ENCODE peak calls at places on chromosomes 12 and 14, in five cellular contexts. Y is bronchial epithelial cell; M is activated CD8-positive, alpha-beta memory T cell treated with anti-CD3 and anti-CD28 coated beads for 24 hours; C is Right ventricle myocardium superior; U is activated T-helper 1 cell treated with Interleukin-2 at 50 U/mL for 16 hours. P is an unnamed sample.

GRCh38 chr12:115349711-115350110 is 665.7 kb upstream of the TBX3 start:
- DNase-seq in Y (no peak), M (no peak), C (no peak), U (no peak), P (no peak)

GRCh38 chr12:83514372-83514771 is 827.7 kb downstream of the TMTC2 start:
- DNase-seq in Y (peak; percentile 88), M (no peak), C (no peak), U (no peak), P (no peak)

GRCh38 chr14:57962293-57962996 is 96.6 kb upstream of the SLC35F4 start:
- DNase-seq in Y (no peak), M (no peak), C (no peak), U (no peak), P (no peak)

GRCh38 chr14:80202888-80203562 is 8.3 kb downstream of the DIO2 start:
- DNase-seq in Y (peak; percentile 6), M (no peak), C (no peak), U (no peak), P (no peak)

GRCh38 chr14:63287661-63288483 is 30.9 kb downstream of the GPHB5 start:
- DNase-seq in Y (no peak), M (no peak), C (no peak), U (no peak), P (no peak)

GRCh38 chr12:9699898-9700605 is 30.5 kb downstream of the CLEC2D start:
- DNase-seq in Y (peak; percentile 45), M (no peak), C (no peak), U (no peak), P (no peak)

GRCh38 chr12:109998241-109998903 is 858 bp upstream of the ANKRD13A start:
- DNase-seq in Y (no peak), M (peak; percentile 43), C (no peak), U (no peak), P (no peak)

GRCh38 chr12:98220636-98221035 is 294.8 kb upstream of the TMPO start:
- DNase-seq in Y (no peak), M (no peak), C (no peak), U (no peak), P (no peak)

GRCh38 chr12:16492240-16492639 is 113.7 kb downstream of the LMO3 start:
- DNase-seq in Y (no peak), M (no peak), C (no peak), U (no peak), P (no peak)

GRCh38 chr14:66444271-66444987 is 41.7 kb upstream of the CCDC196 start:
- DNase-seq in Y (no peak), M (no peak), C (no peak), U (no peak), P (no peak)

GRCh38 chr12:131076791-131077747 is 123.4 kb downstream of the ADGRD1 start:
- DNase-seq in Y (no peak), M (no peak), C (no peak), U (no peak), P (no peak)